ENCODE peak calls at places on chromosome 1, in nine cellular contexts. One of them, this sample, is unnamed.

GRCh38 chr1:16120940-16121410 is 34.9 kb downstream of the EPHA2 start:
- DNase-seq in uterus: no peak
- DNase-seq in KBM-7: no peak
- DNase-seq in stimulated activated CD4-positive, alpha-beta T cell treated with anti-CD3 and anti-CD28 coated beads, TNF-alpha, amount 100 ng/mL, for 1 hour: no peak
- DNase-seq in astrocyte of the spinal cord: peak
- DNase-seq in CD4-positive, CD25-positive, alpha-beta regulatory T cell: no peak
- DNase-seq in B cell: no peak
- DNase-seq in H54: no peak
- DNase-seq in COLO829: no peak
- DNase-seq in this sample: no peak

GRCh38 chr1:203556047-203556851 is 62.3 kb downstream of the OPTC start:
- DNase-seq in B cell: no peak
- DNase-seq in astrocyte of the spinal cord: peak
- DNase-seq in uterus: peak
- DNase-seq in KBM-7: no peak
- DNase-seq in H54: no peak
- DNase-seq in CD4-positive, CD25-positive, alpha-beta regulatory T cell: no peak
- DNase-seq in stimulated activated CD4-positive, alpha-beta T cell treated with anti-CD3 and anti-CD28 coated beads, TNF-alpha, amount 100 ng/mL, for 1 hour: no peak
- DNase-seq in COLO829: no peak
- DNase-seq in this sample: peak

GRCh38 chr1:67850611-67851075 is 17.4 kb upstream of the GNG12 start:
- DNase-seq in B cell: no peak
- DNase-seq in CD4-positive, CD25-positive, alpha-beta regulatory T cell: no peak
- DNase-seq in H54: peak
- DNase-seq in uterus: peak
- DNase-seq in astrocyte of the spinal cord: peak
- DNase-seq in KBM-7: no peak
- DNase-seq in COLO829: peak
- DNase-seq in stimulated activated CD4-positive, alpha-beta T cell treated with anti-CD3 and anti-CD28 coated beads, TNF-alpha, amount 100 ng/mL, for 1 hour: no peak
- DNase-seq in this sample: peak

GRCh38 chr1:167491586-167492408 is 26.5 kb downstream of the CD247 start:
- DNase-seq in uterus: no peak
- DNase-seq in B cell: no peak
- DNase-seq in CD4-positive, CD25-positive, alpha-beta regulatory T cell: no peak
- DNase-seq in COLO829: no peak
- DNase-seq in astrocyte of the spinal cord: no peak
- DNase-seq in KBM-7: no peak
- DNase-seq in H54: no peak
- DNase-seq in stimulated activated CD4-positive, alpha-beta T cell treated with anti-CD3 and anti-CD28 coated beads, TNF-alpha, amount 100 ng/mL, for 1 hour: no peak
- DNase-seq in this sample: no peak

GRCh38 chr1:235397733-235398132 is 30.5 kb downstream of the TBCE start:
- DNase-seq in COLO829: peak
- DNase-seq in CD4-positive, CD25-positive, alpha-beta regulatory T cell: no peak
- DNase-seq in KBM-7: no peak
- DNase-seq in uterus: no peak
- DNase-seq in stimulated activated CD4-positive, alpha-beta T cell treated with anti-CD3 and anti-CD28 coated beads, TNF-alpha, amount 100 ng/mL, for 1 hour: no peak
- DNase-seq in astrocyte of the spinal cord: peak
- DNase-seq in H54: peak
- DNase-seq in B cell: no peak
- DNase-seq in this sample: peak

GRCh38 chr1:1628656-1629429 is 3.1 kb upstream of the MMP23B start:
- DNase-seq in COLO829: no peak
- DNase-seq in CD4-positive, CD25-positive, alpha-beta regulatory T cell: no peak
- DNase-seq in H54: no peak
- DNase-seq in uterus: no peak
- DNase-seq in stimulated activated CD4-positive, alpha-beta T cell treated with anti-CD3 and anti-CD28 coated beads, TNF-alpha, amount 100 ng/mL, for 1 hour: no peak
- DNase-seq in astrocyte of the spinal cord: no peak
- DNase-seq in B cell: no peak
- DNase-seq in KBM-7: no peak
- DNase-seq in this sample: no peak

GRCh38 chr1:209595599-209595998 is 12.1 kb downstream of the CAMK1G start:
- DNase-seq in KBM-7: no peak
- DNase-seq in CD4-positive, CD25-positive, alpha-beta regulatory T cell: no peak
- DNase-seq in COLO829: no peak
- DNase-seq in H54: no peak
- DNase-seq in B cell: no peak
- DNase-seq in uterus: no peak
- DNase-seq in stimulated activated CD4-positive, alpha-beta T cell treated with anti-CD3 and anti-CD28 coated beads, TNF-alpha, amount 100 ng/mL, for 1 hour: no peak
- DNase-seq in astrocyte of the spinal cord: no peak
- DNase-seq in this sample: no peak

GRCh38 chr1:226109829-226110248 is 47.3 kb downstream of the H3-3A start:
- DNase-seq in uterus: peak
- DNase-seq in H54: peak
- DNase-seq in stimulated activated CD4-positive, alpha-beta T cell treated with anti-CD3 and anti-CD28 coated beads, TNF-alpha, amount 100 ng/mL, for 1 hour: peak
- DNase-seq in KBM-7: peak
- DNase-seq in CD4-positive, CD25-positive, alpha-beta regulatory T cell: peak
- DNase-seq in COLO829: peak
- DNase-seq in B cell: peak
- DNase-seq in astrocyte of the spinal cord: peak
- DNase-seq in this sample: peak

GRCh38 chr1:15354580-15354965 is 55.1 kb upstream of the EFHD2 start:
- DNase-seq in COLO829: no peak
- DNase-seq in B cell: no peak
- DNase-seq in uterus: no peak
- DNase-seq in KBM-7: no peak
- DNase-seq in stimulated activated CD4-positive, alpha-beta T cell treated with anti-CD3 and anti-CD28 coated beads, TNF-alpha, amount 100 ng/mL, for 1 hour: no peak
- DNase-seq in H54: no peak
- DNase-seq in CD4-positive, CD25-positive, alpha-beta regulatory T cell: no peak
- DNase-seq in astrocyte of the spinal cord: peak
- DNase-seq in this sample: peak

GRCh38 chr1:146039844-146040194 is 18.3 kb upstream of the HJV start:
- DNase-seq in astrocyte of the spinal cord: no peak
- DNase-seq in COLO829: no peak
- DNase-seq in uterus: no peak
- DNase-seq in stimulated activated CD4-positive, alpha-beta T cell treated with anti-CD3 and anti-CD28 coated beads, TNF-alpha, amount 100 ng/mL, for 1 hour: no peak
- DNase-seq in KBM-7: peak
- DNase-seq in H54: no peak
- DNase-seq in B cell: no peak
- DNase-seq in CD4-positive, CD25-positive, alpha-beta regulatory T cell: no peak
- DNase-seq in this sample: peak

GRCh38 chr1:48246727-48247126 is 24.2 kb downstream of the SLC5A9 start:
- DNase-seq in stimulated activated CD4-positive, alpha-beta T cell treated with anti-CD3 and anti-CD28 coated beads, TNF-alpha, amount 100 ng/mL, for 1 hour: no peak
- DNase-seq in CD4-positive, CD25-positive, alpha-beta regulatory T cell: no peak
- DNase-seq in H54: no peak
- DNase-seq in B cell: no peak
- DNase-seq in astrocyte of the spinal cord: no peak
- DNase-seq in KBM-7: no peak
- DNase-seq in COLO829: no peak
- DNase-seq in uterus: no peak
- DNase-seq in this sample: no peak

GRCh38 chr1:23911924-23912323 is 1.2 kb downstream of the CNR2 start:
- DNase-seq in astrocyte of the spinal cord: no peak
- DNase-seq in uterus: no peak
- DNase-seq in CD4-positive, CD25-positive, alpha-beta regulatory T cell: no peak
- DNase-seq in stimulated activated CD4-positive, alpha-beta T cell treated with anti-CD3 and anti-CD28 coated beads, TNF-alpha, amount 100 ng/mL, for 1 hour: no peak
- DNase-seq in KBM-7: no peak
- DNase-seq in H54: no peak
- DNase-seq in B cell: no peak
- DNase-seq in COLO829: no peak
- DNase-seq in this sample: no peak

GRCh38 chr1:18798533-18799445 is 60.7 kb downstream of the TAS1R2 start:
- DNase-seq in COLO829: no peak
- DNase-seq in H54: no peak
- DNase-seq in uterus: no peak
- DNase-seq in B cell: no peak
- DNase-seq in KBM-7: no peak
- DNase-seq in CD4-positive, CD25-positive, alpha-beta regulatory T cell: no peak
- DNase-seq in astrocyte of the spinal cord: no peak
- DNase-seq in stimulated activated CD4-positive, alpha-beta T cell treated with anti-CD3 and anti-CD28 coated beads, TNF-alpha, amount 100 ng/mL, for 1 hour: no peak
- DNase-seq in this sample: no peak

GRCh38 chr1:24996983-24997893 is 67.2 kb upstream of the RUNX3 start:
- DNase-seq in astrocyte of the spinal cord: no peak
- DNase-seq in B cell: peak
- DNase-seq in KBM-7: peak
- DNase-seq in H54: no peak
- DNase-seq in uterus: no peak
- DNase-seq in stimulated activated CD4-positive, alpha-beta T cell treated with anti-CD3 and anti-CD28 coated beads, TNF-alpha, amount 100 ng/mL, for 1 hour: no peak
- DNase-seq in COLO829: no peak
- DNase-seq in CD4-positive, CD25-positive, alpha-beta regulatory T cell: no peak
- DNase-seq in this sample: no peak

GRCh38 chr1:184302346-184302745 is 84.5 kb upstream of the C1orf21 start:
- DNase-seq in CD4-positive, CD25-positive, alpha-beta regulatory T cell: no peak
- DNase-seq in B cell: no peak
- DNase-seq in uterus: no peak
- DNase-seq in stimulated activated CD4-positive, alpha-beta T cell treated with anti-CD3 and anti-CD28 coated beads, TNF-alpha, amount 100 ng/mL, for 1 hour: no peak
- DNase-seq in H54: no peak
- DNase-seq in COLO829: no peak
- DNase-seq in astrocyte of the spinal cord: no peak
- DNase-seq in KBM-7: no peak
- DNase-seq in this sample: no peak

GRCh38 chr1:114510235-114511047 is 562 bp downstream of the TRIM33 start:
- DNase-seq in B cell: peak
- DNase-seq in CD4-positive, CD25-positive, alpha-beta regulatory T cell: peak
- DNase-seq in KBM-7: peak
- DNase-seq in uterus: peak
- DNase-seq in astrocyte of the spinal cord: peak
- DNase-seq in stimulated activated CD4-positive, alpha-beta T cell treated with anti-CD3 and anti-CD28 coated beads, TNF-alpha, amount 100 ng/mL, for 1 hour: peak
- DNase-seq in COLO829: no peak
- DNase-seq in H54: peak
- DNase-seq in this sample: peak

GRCh38 chr1:69088556-69088955 is 479.2 kb upstream of the LRRC7 start:
- DNase-seq in uterus: no peak
- DNase-seq in stimulated activated CD4-positive, alpha-beta T cell treated with anti-CD3 and anti-CD28 coated beads, TNF-alpha, amount 100 ng/mL, for 1 hour: no peak
- DNase-seq in astrocyte of the spinal cord: no peak
- DNase-seq in B cell: no peak
- DNase-seq in H54: no peak
- DNase-seq in KBM-7: no peak
- DNase-seq in COLO829: no peak
- DNase-seq in CD4-positive, CD25-positive, alpha-beta regulatory T cell: no peak
- DNase-seq in this sample: no peak

GRCh38 chr1:90716243-90716551 is 905 bp downstream of the BARHL2 start:
- DNase-seq in B cell: no peak
- DNase-seq in KBM-7: no peak
- DNase-seq in CD4-positive, CD25-positive, alpha-beta regulatory T cell: no peak
- DNase-seq in stimulated activated CD4-positive, alpha-beta T cell treated with anti-CD3 and anti-CD28 coated beads, TNF-alpha, amount 100 ng/mL, for 1 hour: no peak
- DNase-seq in H54: no peak
- DNase-seq in uterus: no peak
- DNase-seq in COLO829: no peak
- DNase-seq in astrocyte of the spinal cord: no peak
- DNase-seq in this sample: no peak

GRCh38 chr1:226738421-226738994 is 574 bp downstream of the ITPKB start:
- DNase-seq in uterus: no peak
- DNase-seq in KBM-7: peak
- DNase-seq in CD4-positive, CD25-positive, alpha-beta regulatory T cell: peak
- DNase-seq in stimulated activated CD4-positive, alpha-beta T cell treated with anti-CD3 and anti-CD28 coated beads, TNF-alpha, amount 100 ng/mL, for 1 hour: no peak
- DNase-seq in H54: peak
- DNase-seq in COLO829: no peak
- DNase-seq in astrocyte of the spinal cord: peak
- DNase-seq in B cell: peak
- DNase-seq in this sample: no peak

GRCh38 chr1:17653728-17654351 is 101.3 kb upstream of the ACTL8 start:
- DNase-seq in uterus: no peak
- DNase-seq in KBM-7: peak
- DNase-seq in H54: no peak
- DNase-seq in CD4-positive, CD25-positive, alpha-beta regulatory T cell: no peak
- DNase-seq in B cell: peak
- DNase-seq in COLO829: peak
- DNase-seq in astrocyte of the spinal cord: peak
- DNase-seq in stimulated activated CD4-positive, alpha-beta T cell treated with anti-CD3 and anti-CD28 coated beads, TNF-alpha, amount 100 ng/mL, for 1 hour: no peak
- DNase-seq in this sample: peak

GRCh38 chr1:117586337-117586736 is 19.5 kb upstream of the TENT5C start:
- DNase-seq in CD4-positive, CD25-positive, alpha-beta regulatory T cell: no peak
- DNase-seq in B cell: no peak
- DNase-seq in H54: no peak
- DNase-seq in COLO829: no peak
- DNase-seq in stimulated activated CD4-positive, alpha-beta T cell treated with anti-CD3 and anti-CD28 coated beads, TNF-alpha, amount 100 ng/mL, for 1 hour: no peak
- DNase-seq in uterus: no peak
- DNase-seq in KBM-7: no peak
- DNase-seq in astrocyte of the spinal cord: no peak
- DNase-seq in this sample: no peak

GRCh38 chr1:210231846-210232523 is 611 bp upstream of the SERTAD4 start:
- DNase-seq in H54: no peak
- DNase-seq in uterus: peak
- DNase-seq in stimulated activated CD4-positive, alpha-beta T cell treated with anti-CD3 and anti-CD28 coated beads, TNF-alpha, amount 100 ng/mL, for 1 hour: no peak
- DNase-seq in COLO829: no peak
- DNase-seq in astrocyte of the spinal cord: peak
- DNase-seq in B cell: no peak
- DNase-seq in CD4-positive, CD25-positive, alpha-beta regulatory T cell: no peak
- DNase-seq in KBM-7: no peak
- DNase-seq in this sample: no peak

GRCh38 chr1:98651116-98651625 is 10.3 kb upstream of the SNX7 start:
- DNase-seq in uterus: no peak
- DNase-seq in KBM-7: no peak
- DNase-seq in stimulated activated CD4-positive, alpha-beta T cell treated with anti-CD3 and anti-CD28 coated beads, TNF-alpha, amount 100 ng/mL, for 1 hour: no peak
- DNase-seq in H54: no peak
- DNase-seq in astrocyte of the spinal cord: no peak
- DNase-seq in COLO829: no peak
- DNase-seq in B cell: no peak
- DNase-seq in CD4-positive, CD25-positive, alpha-beta regulatory T cell: no peak
- DNase-seq in this sample: no peak

GRCh38 chr1:160795951-160796383 is at the start of gene LY9:
- DNase-seq in B cell: peak
- DNase-seq in astrocyte of the spinal cord: no peak
- DNase-seq in KBM-7: peak
- DNase-seq in H54: no peak
- DNase-seq in COLO829: no peak
- DNase-seq in CD4-positive, CD25-positive, alpha-beta regulatory T cell: peak
- DNase-seq in uterus: no peak
- DNase-seq in stimulated activated CD4-positive, alpha-beta T cell treated with anti-CD3 and anti-CD28 coated beads, TNF-alpha, amount 100 ng/mL, for 1 hour: peak
- DNase-seq in this sample: no peak

GRCh38 chr1:234533034-234533571 is 54.1 kb upstream of the TARBP1 start:
- DNase-seq in CD4-positive, CD25-positive, alpha-beta regulatory T cell: no peak
- DNase-seq in B cell: no peak
- DNase-seq in astrocyte of the spinal cord: peak
- DNase-seq in KBM-7: no peak
- DNase-seq in H54: peak
- DNase-seq in COLO829: no peak
- DNase-seq in stimulated activated CD4-positive, alpha-beta T cell treated with anti-CD3 and anti-CD28 coated beads, TNF-alpha, amount 100 ng/mL, for 1 hour: no peak
- DNase-seq in uterus: peak
- DNase-seq in this sample: peak

GRCh38 chr1:157132111-157132510 is 6.1 kb downstream of the ETV3 start:
- DNase-seq in H54: no peak
- DNase-seq in stimulated activated CD4-positive, alpha-beta T cell treated with anti-CD3 and anti-CD28 coated beads, TNF-alpha, amount 100 ng/mL, for 1 hour: no peak
- DNase-seq in uterus: no peak
- DNase-seq in astrocyte of the spinal cord: no peak
- DNase-seq in COLO829: no peak
- DNase-seq in B cell: no peak
- DNase-seq in CD4-positive, CD25-positive, alpha-beta regulatory T cell: no peak
- DNase-seq in KBM-7: no peak
- DNase-seq in this sample: no peak

GRCh38 chr1:54487571-54488050 is 60.4 kb upstream of the ACOT11 start:
- DNase-seq in H54: no peak
- DNase-seq in B cell: no peak
- DNase-seq in stimulated activated CD4-positive, alpha-beta T cell treated with anti-CD3 and anti-CD28 coated beads, TNF-alpha, amount 100 ng/mL, for 1 hour: no peak
- DNase-seq in astrocyte of the spinal cord: no peak
- DNase-seq in KBM-7: no peak
- DNase-seq in uterus: no peak
- DNase-seq in CD4-positive, CD25-positive, alpha-beta regulatory T cell: no peak
- DNase-seq in COLO829: no peak
- DNase-seq in this sample: no peak

GRCh38 chr1:173413271-173413707 is 63.8 kb upstream of the PRDX6 start:
- DNase-seq in stimulated activated CD4-positive, alpha-beta T cell treated with anti-CD3 and anti-CD28 coated beads, TNF-alpha, amount 100 ng/mL, for 1 hour: no peak
- DNase-seq in COLO829: no peak
- DNase-seq in uterus: no peak
- DNase-seq in H54: no peak
- DNase-seq in B cell: no peak
- DNase-seq in CD4-positive, CD25-positive, alpha-beta regulatory T cell: no peak
- DNase-seq in astrocyte of the spinal cord: no peak
- DNase-seq in KBM-7: peak
- DNase-seq in this sample: no peak

GRCh38 chr1:62318756-62319544 is at the start of gene KANK4:
- DNase-seq in CD4-positive, CD25-positive, alpha-beta regulatory T cell: no peak
- DNase-seq in COLO829: no peak
- DNase-seq in astrocyte of the spinal cord: no peak
- DNase-seq in KBM-7: no peak
- DNase-seq in uterus: no peak
- DNase-seq in B cell: no peak
- DNase-seq in stimulated activated CD4-positive, alpha-beta T cell treated with anti-CD3 and anti-CD28 coated beads, TNF-alpha, amount 100 ng/mL, for 1 hour: no peak
- DNase-seq in H54: no peak
- DNase-seq in this sample: no peak

GRCh38 chr1:212515329-212515760 is 82.6 kb downstream of the NENF start:
- DNase-seq in CD4-positive, CD25-positive, alpha-beta regulatory T cell: no peak
- DNase-seq in astrocyte of the spinal cord: no peak
- DNase-seq in KBM-7: no peak
- DNase-seq in B cell: no peak
- DNase-seq in stimulated activated CD4-positive, alpha-beta T cell treated with anti-CD3 and anti-CD28 coated beads, TNF-alpha, amount 100 ng/mL, for 1 hour: no peak
- DNase-seq in H54: no peak
- DNase-seq in COLO829: no peak
- DNase-seq in uterus: no peak
- DNase-seq in this sample: no peak

GRCh38 chr1:34199927-34200326 is 23.2 kb downstream of the C1orf94 start:
- DNase-seq in uterus: no peak
- DNase-seq in KBM-7: no peak
- DNase-seq in stimulated activated CD4-positive, alpha-beta T cell treated with anti-CD3 and anti-CD28 coated beads, TNF-alpha, amount 100 ng/mL, for 1 hour: no peak
- DNase-seq in CD4-positive, CD25-positive, alpha-beta regulatory T cell: no peak
- DNase-seq in B cell: no peak
- DNase-seq in H54: peak
- DNase-seq in astrocyte of the spinal cord: peak
- DNase-seq in COLO829: no peak
- DNase-seq in this sample: peak

This sample was measured in A172.